ENCODE peak calls at places on chromosome 17, in four cellular contexts. P is foreskin keratinocyte, G is ascending aorta, D is PC-3. L is an unnamed sample.

GRCh38 chr17:2042355-2042929 is 620 bp downstream of the OVCA2 start:
- DNase-seq in P (no peak), G (no peak), D (no peak), L (no peak)

GRCh38 chr17:48541574-48542113 is 3.3 kb downstream of the HOXB2 start:
- DNase-seq in P (no peak), G (no peak), D (no peak), L (no peak)

GRCh38 chr17:17535957-17536356 is 39.8 kb upstream of the RASD1 start:
- DNase-seq in P (no peak), G (no peak), D (no peak), L (no peak)

GRCh38 chr17:77808663-77809425 is 149.7 kb upstream of the TNRC6C start:
- DNase-seq in P (no peak), G (no peak), D (no peak), L (no peak)

GRCh38 chr17:34981538-34982241 is 1.4 kb downstream of the LIG3 start:
- DNase-seq in P (no peak), G (no peak), D (no peak), L (no peak)

GRCh38 chr17:58046230-58047094 is 36.8 kb upstream of the DYNLL2 start:
- DNase-seq in P (no peak), G (no peak), D (no peak), L (no peak)

GRCh38 chr17:83199500-83200201 is 120.2 kb downstream of the METRNL start:
- DNase-seq in P (no peak), G (peak), D (peak), L (no peak)

GRCh38 chr17:47694018-47694817 is at the start of gene TBKBP1:
- DNase-seq in P (no peak), G (no peak), D (peak), L (no peak)

GRCh38 chr17:77865109-77865611 is 93.3 kb upstream of the TNRC6C start:
- DNase-seq in P (no peak), G (no peak), D (no peak), L (no peak)

GRCh38 chr17:16623282-16623681 is 30.4 kb downstream of the ZNF624 start:
- DNase-seq in P (no peak), G (no peak), D (no peak), L (no peak)

GRCh38 chr17:69654981-69655581 is 240.6 kb downstream of the MAP2K6 start:
- DNase-seq in P (peak), G (no peak), D (peak), L (peak)

GRCh38 chr17:43338886-43339516 is 59.8 kb upstream of the ARL4D start:
- DNase-seq in P (no peak), G (no peak), D (peak), L (no peak)

GRCh38 chr17:66337866-66338472 is 35.6 kb downstream of the PRKCA start:
- DNase-seq in P (no peak), G (no peak), D (no peak), L (no peak)

GRCh38 chr17:47730681-47731080 is 2.4 kb upstream of the TBX21 start:
- DNase-seq in P (no peak), G (no peak), D (no peak), L (no peak)

GRCh38 chr17:81442791-81443190 is 47.5 kb downstream of the BAHCC1 start:
- DNase-seq in P (no peak), G (no peak), D (no peak), L (no peak)

GRCh38 chr17:13933597-13934276 is 135.6 kb upstream of the COX10 start:
- DNase-seq in P (no peak), G (no peak), D (no peak), L (no peak)

GRCh38 chr17:60652484-60653247 is 25.0 kb upstream of the BCAS3 start:
- DNase-seq in P (no peak), G (no peak), D (no peak), L (no peak)

GRCh38 chr17:60647705-60648104 is 29.9 kb upstream of the BCAS3 start:
- DNase-seq in P (no peak), G (no peak), D (no peak), L (no peak)

GRCh38 chr17:60659156-60659555 is 18.5 kb upstream of the BCAS3 start:
- DNase-seq in P (no peak), G (no peak), D (no peak), L (no peak)

GRCh38 chr17:60656499-60656898 is 21.2 kb upstream of the BCAS3 start:
- DNase-seq in P (no peak), G (no peak), D (no peak), L (no peak)

DNA sequence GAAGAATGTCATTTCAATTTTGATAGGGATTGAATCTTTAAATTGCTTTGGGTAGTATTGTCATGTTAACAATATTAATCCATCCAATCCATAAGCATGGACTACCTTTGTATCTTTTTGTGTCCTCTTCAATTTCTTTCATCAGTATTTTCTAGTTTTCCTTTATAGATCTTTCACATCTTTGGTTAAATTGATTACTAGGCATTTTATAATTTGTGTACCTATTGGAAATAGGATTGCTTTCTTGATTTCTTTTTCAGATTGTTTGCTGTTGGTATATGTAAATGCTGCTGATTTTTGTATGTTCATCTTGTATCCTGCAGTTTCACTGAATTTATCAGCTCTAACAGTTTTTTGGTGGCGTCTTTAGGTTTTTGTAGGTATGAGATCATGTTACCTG is 24.1 kb upstream of the BCAS3 start:
- DNase-seq in P (no peak), G (no peak), D (no peak), L (no peak)
- H3K27ac ChIP-seq in P (no peak), G (no peak), D (no peak), L (no peak)

GRCh38 chr17:68047153-68047846 is 11.8 kb downstream of the KPNA2 start:
- DNase-seq in P (no peak), G (no peak), D (no peak), L (no peak)
- H3K27ac ChIP-seq in P (no peak), G (no peak), D (no peak), L (no peak)

DNA sequence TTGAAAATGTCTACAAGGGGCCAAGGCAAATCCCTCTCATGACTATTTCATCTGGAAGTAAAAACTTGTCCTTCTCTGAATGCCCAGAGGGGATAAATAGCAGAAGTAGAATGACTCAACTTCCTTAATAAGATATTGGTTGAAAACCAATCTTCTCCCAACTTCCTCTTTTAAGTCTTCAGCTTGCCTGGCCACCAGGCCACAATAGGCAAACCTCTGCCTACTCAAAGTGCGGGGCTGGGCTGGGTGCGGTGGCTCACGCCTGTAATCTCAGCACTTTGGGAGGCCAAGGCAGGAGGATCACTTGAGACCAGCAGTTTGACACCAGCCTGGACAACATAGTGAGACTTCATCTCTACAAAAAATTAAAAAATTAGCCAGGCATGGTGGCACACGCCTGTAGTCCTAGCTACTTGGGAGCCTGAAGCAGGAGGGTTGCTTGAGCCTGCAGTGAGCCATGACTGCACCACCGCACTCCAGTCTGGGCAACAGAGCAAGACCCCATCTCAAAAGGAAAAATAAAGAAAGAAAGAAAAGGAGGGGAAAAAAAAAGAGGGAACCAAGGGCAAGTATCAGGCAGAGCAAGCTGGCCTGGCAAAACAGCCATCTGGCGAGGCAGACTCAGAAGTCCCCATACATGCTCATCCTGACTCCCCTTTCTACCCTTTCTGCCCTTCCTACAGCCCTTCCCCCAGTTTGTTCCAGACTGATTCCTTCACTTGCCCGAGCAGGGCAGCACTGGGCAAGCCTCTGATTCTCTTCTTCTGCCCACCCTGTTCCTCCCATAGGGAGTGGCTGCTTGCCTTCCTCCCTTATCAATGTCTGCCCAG is 20.6 kb downstream of the MAP3K14 start:
- DNase-seq in P (peak), G (no peak), D (peak), L (no peak)
- H3K27ac ChIP-seq in P (no peak), G (peak), D (peak), L (peak)

DNA sequence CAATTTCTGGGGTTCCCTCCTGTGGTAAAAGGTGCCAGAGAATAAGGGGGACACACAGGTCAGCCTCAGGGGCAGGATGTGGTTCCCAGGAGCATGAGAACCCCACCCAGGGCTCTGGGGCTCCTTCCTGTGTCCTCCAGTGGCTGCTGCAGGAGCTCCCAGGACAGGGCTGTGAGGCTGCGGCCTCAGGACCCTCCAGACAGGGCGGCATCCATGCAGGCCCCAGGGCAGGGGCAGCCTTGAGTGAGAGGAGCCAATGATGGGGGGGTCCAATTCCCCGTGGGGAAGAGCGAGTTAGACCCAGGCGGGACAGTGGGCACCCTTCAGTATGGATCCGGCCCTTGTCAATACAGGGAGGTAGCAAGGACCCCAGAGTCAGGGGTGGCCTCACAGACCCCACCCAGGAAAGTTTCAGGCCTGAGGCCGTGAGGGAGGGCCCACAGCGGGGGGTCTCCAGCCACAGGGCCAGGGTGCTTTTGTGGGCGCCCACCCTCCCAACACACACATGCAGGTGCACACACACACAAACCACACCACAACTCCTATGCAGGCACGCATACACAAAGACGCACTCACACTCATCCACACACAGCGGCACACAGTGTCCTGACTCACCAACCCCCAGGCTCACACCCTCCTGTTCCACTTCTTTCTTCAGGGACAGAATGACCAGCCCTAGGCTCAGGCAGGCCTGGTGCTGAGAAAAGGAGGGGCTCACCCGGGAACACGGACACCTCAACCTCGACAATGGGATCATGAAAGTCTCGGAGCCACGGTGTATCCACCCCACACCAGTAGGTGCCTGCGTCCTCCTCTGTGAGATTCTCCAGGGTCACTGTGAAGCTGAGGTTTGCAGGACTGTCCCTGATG is 1.8 kb downstream of the CD300C start:
- DNase-seq in P (no peak), G (no peak), D (no peak), L (no peak)
- H3K27ac ChIP-seq in P (no peak), G (no peak), D (no peak), L (no peak)

DNA sequence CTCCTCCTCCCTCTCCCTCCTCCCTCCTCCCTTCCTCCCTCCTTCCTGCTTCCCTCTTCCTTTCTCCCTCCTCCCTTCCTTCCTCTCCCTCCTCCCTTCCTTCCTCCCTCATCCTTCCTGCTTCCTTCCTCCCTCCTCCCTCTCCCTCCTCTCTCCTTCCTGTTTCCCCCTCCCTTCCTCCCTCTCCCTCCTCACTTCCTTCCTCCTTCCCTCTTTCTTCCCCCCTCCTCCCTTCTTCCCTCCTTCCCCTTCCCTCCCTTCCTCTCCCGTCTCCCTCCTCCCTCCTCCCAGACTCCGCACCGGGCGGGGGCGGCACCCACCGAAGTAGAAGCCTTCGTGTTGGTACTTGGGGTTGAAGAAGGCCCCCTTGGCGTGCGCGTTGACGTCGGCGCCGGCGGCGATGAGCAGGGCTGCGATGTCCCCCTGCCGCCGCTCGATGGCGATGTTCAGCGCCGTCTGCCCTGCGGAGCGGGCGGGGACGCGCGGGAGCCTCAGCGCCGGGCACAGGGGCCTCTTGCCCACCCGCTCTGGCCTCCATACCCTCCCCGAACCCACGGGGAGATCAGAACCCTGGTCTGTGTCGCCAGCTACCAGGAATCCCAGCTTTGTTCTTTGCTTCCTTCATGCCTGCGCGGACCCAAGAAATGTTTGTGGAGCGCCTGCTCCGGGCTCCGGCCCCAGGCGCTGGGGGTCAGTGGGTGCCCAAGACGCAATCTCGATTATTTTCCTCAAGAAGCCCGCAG is 22.2 kb downstream of the TRPV3 start:
- DNase-seq in P (no peak), G (no peak), D (peak), L (no peak)
- H3K27ac ChIP-seq in P (no peak), G (no peak), D (peak), L (peak)

L was measured in epithelial cell of prostate.